ENCODE peak calls at places on chromosomes 1 and 21, in seven cellular contexts. P, X, E, I, K, H and R are unnamed samples.

GRCh38 chr1:64960731-64961130 is 5.6 kb downstream of the JAK1 start:
- DNase-seq in P (no peak), X (no peak), E (no peak), I (no peak), K (no peak), H (no peak), R (no peak)

GRCh38 chr1:47209725-47210330 is 20.0 kb upstream of the PDZK1IP1 start:
- DNase-seq in P (no peak), X (no peak), E (no peak), I (no peak), K (no peak), H (no peak), R (no peak)

GRCh38 chr1:31426249-31426922 is 13.4 kb downstream of the SERINC2 start:
- DNase-seq in P (no peak), X (no peak), E (no peak), I (peak; percentile 52), K (no peak), H (no peak), R (no peak)

GRCh38 chr1:175150596-175151319 is 41.8 kb downstream of the KIAA0040 start:
- DNase-seq in P (no peak), X (no peak), E (no peak), I (no peak), K (no peak), H (no peak), R (no peak)

GRCh38 chr1:210922666-210923065 is 211.3 kb downstream of the KCNH1 start:
- DNase-seq in P (no peak), X (no peak), E (no peak), I (no peak), K (no peak), H (no peak), R (no peak)

GRCh38 chr1:42176902-42177519 is 12.5 kb upstream of the GUCA2A start:
- DNase-seq in P (peak; percentile 9), X (peak; percentile 60), E (no peak), I (no peak), K (peak; percentile 55), H (peak; percentile 30), R (peak; percentile 44)

GRCh38 chr1:232952514-232953175 is 2.2 kb downstream of the NTPCR start:
- DNase-seq in P (peak; percentile 51), X (peak; percentile 75), E (peak; percentile 31), I (no peak), K (peak; percentile 78), H (peak; percentile 82), R (no peak)

GRCh38 chr1:7224644-7225043 is 439.4 kb downstream of the CAMTA1 start:
- DNase-seq in P (peak; percentile 82), X (no peak), E (no peak), I (no peak), K (peak; percentile 94), H (no peak), R (peak; percentile 47)

GRCh38 chr1:173255214-173255813 is 48.2 kb upstream of the TNFSF4 start:
- DNase-seq in P (no peak), X (peak; percentile 20), E (no peak), I (no peak), K (peak; percentile 10), H (peak; percentile 73), R (no peak)

GRCh38 chr21:42233067-42233981 is 14.4 kb downstream of the ABCG1 start:
- DNase-seq in P (peak; percentile 80), X (peak; percentile 57), E (peak; percentile 87), I (peak; percentile 61), K (no peak), H (peak; percentile 61), R (peak; percentile 82)

GRCh38 chr1:94951509-94952208 is 24.7 kb upstream of the CNN3 start:
- DNase-seq in P (no peak), X (no peak), E (no peak), I (no peak), K (no peak), H (no peak), R (no peak)

GRCh38 chr1:204870165-204870912 is at the start of gene NFASC:
- DNase-seq in P (no peak), X (no peak), E (no peak), I (no peak), K (no peak), H (no peak), R (no peak)

GRCh38 chr1:207088731-207089626 is at the start of gene C4BPB:
- DNase-seq in P (no peak), X (no peak), E (no peak), I (no peak), K (no peak), H (no peak), R (no peak)

GRCh38 chr1:113946112-113946511 is 17.0 kb downstream of the HIPK1 start:
- DNase-seq in P (no peak), X (no peak), E (no peak), I (no peak), K (no peak), H (no peak), R (no peak)

GRCh38 chr1:9437931-9438330 is 101.3 kb upstream of the SLC25A33 start:
- DNase-seq in P (no peak), X (no peak), E (no peak), I (no peak), K (no peak), H (no peak), R (peak; percentile 65)

GRCh38 chr1:222891578-222891977 is 76.7 kb downstream of the DISP1 start:
- DNase-seq in P (no peak), X (no peak), E (no peak), I (no peak), K (no peak), H (no peak), R (no peak)

GRCh38 chr1:113835686-113836290 is 23.5 kb upstream of the RSBN1 start:
- DNase-seq in P (peak; percentile 2), X (peak; percentile 15), E (no peak), I (no peak), K (peak; percentile 43), H (peak; percentile 43), R (no peak)

GRCh38 chr1:20430355-20431290 is 55.4 kb downstream of the CAMK2N1 start:
- DNase-seq in P (no peak), X (peak; percentile 33), E (peak; percentile 43), I (peak; percentile 65), K (peak; percentile 63), H (peak; percentile 9), R (peak; percentile 58)

GRCh38 chr1:201423655-201424610 is 2.4 kb upstream of the TNNI1 start:
- DNase-seq in P (no peak), X (no peak), E (no peak), I (no peak), K (peak; percentile 97), H (no peak), R (no peak)

GRCh38 chr21:44275041-44275440 is 10.6 kb upstream of the AIRE start:
- DNase-seq in P (no peak), X (no peak), E (no peak), I (no peak), K (no peak), H (no peak), R (no peak)

GRCh38 chr1:172662464-172663109 is 3.7 kb downstream of the FASLG start:
- DNase-seq in P (no peak), X (no peak), E (peak; percentile 91), I (no peak), K (no peak), H (no peak), R (peak; percentile 53)

GRCh38 chr1:98969753-98970152 is 34.9 kb downstream of the PLPPR5 start:
- DNase-seq in P (no peak), X (no peak), E (no peak), I (no peak), K (no peak), H (no peak), R (no peak)

GRCh38 chr1:58664881-58665280 is 35.0 kb downstream of the MYSM1 start:
- DNase-seq in P (no peak), X (no peak), E (no peak), I (no peak), K (no peak), H (no peak), R (no peak)

GRCh38 chr1:55466343-55466742 is 251.2 kb upstream of the USP24 start:
- DNase-seq in P (no peak), X (no peak), E (no peak), I (no peak), K (no peak), H (no peak), R (no peak)

GRCh38 chr1:71561206-71561605 is 480.4 kb upstream of the ZRANB2 start:
- DNase-seq in P (no peak), X (no peak), E (no peak), I (no peak), K (no peak), H (no peak), R (no peak)

GRCh38 chr1:151511636-151512215 is 539 bp downstream of the CGN start:
- DNase-seq in P (peak; percentile 62), X (no peak), E (peak; percentile 21), I (peak; percentile 80), K (peak; percentile 67), H (peak; percentile 21), R (peak; percentile 42)

GRCh38 chr1:46596846-46597245 is 7.2 kb downstream of the MKNK1 start:
- DNase-seq in P (no peak), X (no peak), E (no peak), I (no peak), K (no peak), H (no peak), R (no peak)

GRCh38 chr1:236699366-236699765 is 13.1 kb downstream of the ACTN2 start:
- DNase-seq in P (no peak), X (no peak), E (no peak), I (no peak), K (no peak), H (no peak), R (no peak)

GRCh38 chr1:204095248-204095640 is 22.3 kb downstream of the SOX13 start:
- DNase-seq in P (no peak), X (no peak), E (no peak), I (no peak), K (no peak), H (no peak), R (no peak)

GRCh38 chr1:90725341-90725960 is 8.3 kb upstream of the BARHL2 start:
- DNase-seq in P (no peak), X (no peak), E (no peak), I (no peak), K (no peak), H (no peak), R (no peak)

GRCh38 chr1:70737125-70737524 is 310.5 kb downstream of the PTGER3 start:
- DNase-seq in P (no peak), X (no peak), E (no peak), I (no peak), K (no peak), H (no peak), R (no peak)

GRCh38 chr1:93531193-93531592 is 83.3 kb downstream of the FNBP1L start:
- DNase-seq in P (no peak), X (no peak), E (no peak), I (no peak), K (no peak), H (no peak), R (no peak)